ENCODE peak calls at places on chromosomes 13 and 19, in five cellular contexts. One of them, this sample, is unnamed.

GRCh38 chr13:39835253-39835652 is 179.8 kb downstream of the COG6 start:
- DNase-seq in mesenchymal stem cell: no peak
- DNase-seq in IMR-90: no peak
- DNase-seq in H1: no peak
- DNase-seq in neuronal stem cell: peak
- DNase-seq in this sample: peak

GRCh38 chr13:93172109-93172508 is 54.5 kb upstream of the GPC6 start:
- DNase-seq in IMR-90: no peak
- DNase-seq in mesenchymal stem cell: no peak
- DNase-seq in H1: no peak
- DNase-seq in neuronal stem cell: no peak
- DNase-seq in this sample: peak

GRCh38 chr13:48586591-48587103 is 53.8 kb upstream of the RCBTB2 start:
- DNase-seq in H1: no peak
- DNase-seq in IMR-90: peak
- DNase-seq in mesenchymal stem cell: no peak
- DNase-seq in neuronal stem cell: no peak
- DNase-seq in this sample: peak

GRCh38 chr13:109816112-109816978 is 30.0 kb upstream of the IRS2 start:
- DNase-seq in mesenchymal stem cell: no peak
- DNase-seq in H1: no peak
- DNase-seq in neuronal stem cell: no peak
- DNase-seq in IMR-90: no peak
- DNase-seq in this sample: no peak

GRCh38 chr19:38023245-38023644 is 116.2 kb downstream of the SIPA1L3 start:
- DNase-seq in mesenchymal stem cell: peak
- DNase-seq in H1: no peak
- DNase-seq in neuronal stem cell: no peak
- DNase-seq in IMR-90: peak
- DNase-seq in this sample: no peak

GRCh38 chr19:17020380-17020779 is 6.2 kb downstream of the CPAMD8 start:
- DNase-seq in IMR-90: no peak
- DNase-seq in H1: no peak
- DNase-seq in neuronal stem cell: no peak
- DNase-seq in mesenchymal stem cell: peak
- DNase-seq in this sample: no peak

GRCh38 chr19:51808333-51808986 is 13.5 kb downstream of the FPR3 start:
- DNase-seq in IMR-90: no peak
- DNase-seq in H1: no peak
- DNase-seq in mesenchymal stem cell: no peak
- DNase-seq in neuronal stem cell: no peak
- DNase-seq in this sample: no peak

GRCh38 chr13:78137404-78138142 is 218.9 kb upstream of the EDNRB start:
- DNase-seq in IMR-90: peak
- DNase-seq in mesenchymal stem cell: peak
- DNase-seq in H1: peak
- DNase-seq in neuronal stem cell: peak
- DNase-seq in this sample: peak

GRCh38 chr13:28379371-28380083 is 115.4 kb downstream of the FLT1 start:
- DNase-seq in neuronal stem cell: no peak
- DNase-seq in mesenchymal stem cell: no peak
- DNase-seq in H1: no peak
- DNase-seq in IMR-90: no peak
- DNase-seq in this sample: no peak

GRCh38 chr13:110559429-110559943 is 2.0 kb downstream of the RAB20 start:
- DNase-seq in IMR-90: peak
- DNase-seq in H1: no peak
- DNase-seq in mesenchymal stem cell: peak
- DNase-seq in neuronal stem cell: no peak
- DNase-seq in this sample: no peak

GRCh38 chr13:111227405-111227804 is 93.0 kb upstream of the TEX29 start:
- DNase-seq in mesenchymal stem cell: no peak
- DNase-seq in IMR-90: peak
- DNase-seq in H1: no peak
- DNase-seq in neuronal stem cell: no peak
- DNase-seq in this sample: no peak

GRCh38 chr13:40667622-40667978 is 1.2 kb upstream of the FOXO1 start:
- DNase-seq in H1: no peak
- DNase-seq in neuronal stem cell: no peak
- DNase-seq in IMR-90: no peak
- DNase-seq in mesenchymal stem cell: no peak
- DNase-seq in this sample: peak

GRCh38 chr19:50461066-50461875 is 15.0 kb upstream of the EMC10 start:
- DNase-seq in H1: no peak
- DNase-seq in IMR-90: peak
- DNase-seq in neuronal stem cell: peak
- DNase-seq in mesenchymal stem cell: peak
- DNase-seq in this sample: peak

GRCh38 chr13:48231080-48231479 is 1.9 kb upstream of the ITM2B start:
- DNase-seq in mesenchymal stem cell: no peak
- DNase-seq in neuronal stem cell: no peak
- DNase-seq in H1: no peak
- DNase-seq in IMR-90: no peak
- DNase-seq in this sample: no peak

GRCh38 chr13:29577135-29578051 is 18.1 kb downstream of the SLC7A1 start:
- DNase-seq in H1: no peak
- DNase-seq in neuronal stem cell: no peak
- DNase-seq in IMR-90: peak
- DNase-seq in mesenchymal stem cell: no peak
- DNase-seq in this sample: no peak

GRCh38 chr13:38590796-38591507 is 95.9 kb upstream of the FREM2 start:
- DNase-seq in neuronal stem cell: no peak
- DNase-seq in H1: no peak
- DNase-seq in mesenchymal stem cell: no peak
- DNase-seq in IMR-90: no peak
- DNase-seq in this sample: no peak

GRCh38 chr19:49387936-49388372 is at the start of gene KASH5:
- DNase-seq in mesenchymal stem cell: no peak
- DNase-seq in H1: no peak
- DNase-seq in neuronal stem cell: no peak
- DNase-seq in IMR-90: peak
- DNase-seq in this sample: no peak

GRCh38 chr19:594265-594870 is 4.7 kb downstream of the HCN2 start:
- DNase-seq in mesenchymal stem cell: no peak
- DNase-seq in neuronal stem cell: no peak
- DNase-seq in H1: no peak
- DNase-seq in IMR-90: no peak
- DNase-seq in this sample: no peak

DNA sequence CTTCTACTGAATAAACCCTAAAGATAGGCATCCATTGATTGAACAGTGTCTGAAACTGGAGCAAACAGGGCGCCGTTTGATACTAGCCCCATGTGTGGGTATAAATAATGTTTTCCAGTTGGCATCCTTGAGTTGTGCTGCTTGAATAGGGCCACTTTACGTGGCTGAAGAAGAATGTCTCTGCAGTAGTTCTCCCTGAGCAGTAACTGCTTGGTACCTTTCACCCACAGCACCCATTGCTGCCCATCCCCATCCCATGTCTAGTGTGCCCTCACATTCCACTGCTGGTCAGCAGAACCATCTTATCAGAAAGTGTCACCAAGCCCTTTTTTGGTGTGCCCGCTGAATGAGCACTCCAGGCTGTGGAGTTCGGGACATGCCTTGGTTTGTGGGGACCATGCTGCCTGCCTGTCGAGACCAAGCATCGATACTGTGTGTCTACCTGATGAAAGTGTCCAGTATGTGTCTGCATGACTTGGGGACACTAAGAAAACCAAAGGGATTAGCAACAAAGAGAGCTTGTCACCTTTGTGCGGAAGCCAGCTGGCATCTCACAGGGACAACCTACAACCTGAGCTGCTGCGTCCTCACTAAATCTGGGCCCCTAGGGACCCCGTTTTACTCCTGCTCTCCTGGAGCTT is 162.0 kb downstream of the TM9SF2 start:
- DNase-seq in IMR-90: no peak
- DNase-seq in mesenchymal stem cell: no peak
- DNase-seq in neuronal stem cell: no peak
- DNase-seq in H1: no peak
- DNase-seq in this sample: no peak
- H2BK15ac ChIP-seq in IMR-90: no peak
- H2BK15ac ChIP-seq in mesenchymal stem cell: no peak
- H2BK15ac ChIP-seq in neuronal stem cell: no peak
- H2BK15ac ChIP-seq in H1: peak
- H2BK15ac ChIP-seq in this sample: no peak

DNA sequence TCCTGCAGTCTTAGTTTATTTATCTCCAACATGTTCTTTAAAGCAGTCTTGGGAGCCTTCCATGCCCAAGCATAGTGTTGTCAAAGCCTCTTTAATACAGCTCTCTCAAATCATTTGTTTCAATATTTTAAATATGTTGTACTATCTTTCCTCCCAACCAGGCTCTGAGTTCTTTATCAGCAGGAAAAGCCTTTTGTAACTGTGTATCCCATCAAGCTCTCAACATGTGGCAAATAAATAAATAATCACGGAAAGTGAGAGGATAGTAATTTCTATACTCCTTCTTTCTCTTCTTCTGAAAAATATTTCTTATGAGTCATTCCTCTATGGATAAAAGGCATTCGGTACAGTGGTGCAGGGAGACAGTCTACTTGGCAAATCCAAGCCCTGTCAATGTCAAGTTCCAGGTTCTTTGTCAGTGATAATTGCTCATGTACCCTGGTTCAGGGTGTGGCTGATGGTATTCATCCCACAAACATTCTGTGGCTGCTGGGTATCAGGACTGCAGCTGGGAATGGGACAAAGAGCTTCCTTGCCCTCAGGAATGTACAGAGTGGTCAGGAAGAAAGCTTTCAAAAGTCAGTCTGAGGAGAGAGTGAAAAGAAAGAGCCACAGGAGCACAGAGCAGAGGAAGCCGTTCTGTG is 384.3 kb downstream of the EFNB2 start:
- DNase-seq in neuronal stem cell: peak
- DNase-seq in H1: peak
- DNase-seq in IMR-90: peak
- DNase-seq in mesenchymal stem cell: peak
- DNase-seq in this sample: peak
- H3K4me3 ChIP-seq in neuronal stem cell: no peak
- H3K4me3 ChIP-seq in H1: no peak
- H3K4me3 ChIP-seq in IMR-90: no peak
- H3K4me3 ChIP-seq in mesenchymal stem cell: no peak
- H3K4me3 ChIP-seq in this sample: no peak

GRCh38 chr19:45886427-45887310 is 728 bp upstream of the IRF2BP1 start:
- DNase-seq in IMR-90: peak
- DNase-seq in neuronal stem cell: peak
- DNase-seq in mesenchymal stem cell: peak
- DNase-seq in H1: no peak
- DNase-seq in this sample: peak

GRCh38 chr19:45884682-45885555 is 1.0 kb downstream of the IRF2BP1 start:
- DNase-seq in IMR-90: no peak
- DNase-seq in H1: no peak
- DNase-seq in mesenchymal stem cell: no peak
- DNase-seq in neuronal stem cell: no peak
- DNase-seq in this sample: peak

GRCh38 chr19:45887311-45887710 is 1.4 kb upstream of the IRF2BP1 start:
- DNase-seq in mesenchymal stem cell: no peak
- DNase-seq in IMR-90: no peak
- DNase-seq in neuronal stem cell: no peak
- DNase-seq in H1: no peak
- DNase-seq in this sample: no peak

GRCh38 chr19:45883881-45884681 is 1.9 kb downstream of the IRF2BP1 start:
- DNase-seq in neuronal stem cell: no peak
- DNase-seq in IMR-90: no peak
- DNase-seq in H1: no peak
- DNase-seq in mesenchymal stem cell: no peak
- DNase-seq in this sample: no peak

GRCh38 chr19:45885556-45886426 is at the start of gene IRF2BP1:
- DNase-seq in mesenchymal stem cell: peak
- DNase-seq in IMR-90: peak
- DNase-seq in neuronal stem cell: peak
- DNase-seq in H1: no peak
- DNase-seq in this sample: peak
- H2AK5ac ChIP-seq in mesenchymal stem cell: no peak
- H2AK5ac ChIP-seq in IMR-90: peak
- H2AK5ac ChIP-seq in neuronal stem cell: peak
- H2AK5ac ChIP-seq in H1: no peak
- H2AK5ac ChIP-seq in this sample: no peak

GRCh38 chr19:58558623-58559274 is 338 bp upstream of the UBE2M start:
- DNase-seq in neuronal stem cell: peak
- DNase-seq in H1: peak
- DNase-seq in IMR-90: peak
- DNase-seq in mesenchymal stem cell: peak
- DNase-seq in this sample: peak
- H2BK15ac ChIP-seq in neuronal stem cell: no peak
- H2BK15ac ChIP-seq in H1: peak
- H2BK15ac ChIP-seq in IMR-90: peak
- H2BK15ac ChIP-seq in mesenchymal stem cell: peak
- H2BK15ac ChIP-seq in this sample: no peak

GRCh38 chr19:35362261-35363000 is 4.2 kb downstream of the FFAR3 start:
- DNase-seq in H1: no peak
- DNase-seq in mesenchymal stem cell: no peak
- DNase-seq in neuronal stem cell: no peak
- DNase-seq in IMR-90: no peak
- DNase-seq in this sample: no peak
- H3K4me3 ChIP-seq in H1: no peak
- H3K4me3 ChIP-seq in mesenchymal stem cell: no peak
- H3K4me3 ChIP-seq in neuronal stem cell: no peak
- H3K4me3 ChIP-seq in IMR-90: no peak
- H3K4me3 ChIP-seq in this sample: no peak

DNA sequence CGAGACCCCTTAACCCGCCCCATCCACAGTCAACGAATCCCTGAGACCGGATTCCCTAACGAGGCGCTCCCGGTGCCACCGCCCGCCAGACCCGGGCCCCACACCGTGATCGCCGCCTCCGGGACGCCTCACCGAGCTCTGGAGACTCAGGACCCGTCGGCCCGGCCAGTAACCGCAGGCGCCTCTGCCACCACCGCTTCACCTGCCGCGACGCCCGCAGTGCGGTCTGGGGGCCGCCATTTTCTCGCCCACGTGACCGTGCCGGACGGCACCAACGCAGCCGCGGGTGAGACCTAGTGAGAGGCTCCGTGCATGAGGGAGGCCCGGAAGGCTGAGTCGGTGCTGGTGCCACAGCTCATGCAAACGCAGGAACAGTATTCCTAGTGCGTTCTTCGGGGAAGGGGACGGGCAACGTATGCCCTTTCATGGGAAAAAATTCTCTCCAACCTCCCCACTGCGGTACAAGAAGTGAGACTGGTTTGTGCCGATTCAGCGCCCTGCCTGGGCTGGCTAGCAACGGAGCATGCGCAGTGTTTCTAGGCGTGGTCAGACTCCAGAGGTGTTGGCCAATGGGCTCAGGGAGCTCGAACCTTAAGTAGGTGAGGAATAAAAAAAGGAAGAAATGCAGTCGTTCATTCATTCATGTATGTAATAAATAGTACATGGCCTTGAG is at the start of gene DOHH:
- DNase-seq in mesenchymal stem cell: peak
- DNase-seq in neuronal stem cell: peak
- DNase-seq in IMR-90: peak
- DNase-seq in H1: peak
- DNase-seq in this sample: peak
- H2AK5ac ChIP-seq in mesenchymal stem cell: peak
- H2AK5ac ChIP-seq in neuronal stem cell: peak
- H2AK5ac ChIP-seq in IMR-90: peak
- H2AK5ac ChIP-seq in H1: peak
- H2AK5ac ChIP-seq in this sample: no peak